ENCODE peak calls at places on chromosomes 7 and 10, in five cellular contexts. Y is upper lobe of left lung, I is PC-9, K is sigmoid colon, H is vagina. O is an unnamed sample.

GRCh38 chr7:73892003-73892975 is 31.3 kb downstream of the TMEM270 start:
- DNase-seq in K (no peak), H (no peak), I (no peak), Y (no peak), O (no peak)

GRCh38 chr7:108770981-108771728 is 201.5 kb downstream of the DNAJB9 start:
- DNase-seq in H (no peak), Y (no peak), K (no peak), I (no peak), O (no peak)

GRCh38 chr10:63431962-63432797 is 33.6 kb downstream of the JMJD1C start:
- DNase-seq in H (no peak), K (no peak), Y (no peak), I (no peak), O (no peak)

GRCh38 chr7:157955383-157955999 is 618.7 kb downstream of the DNAJB6 start:
- DNase-seq in H (no peak), I (no peak), Y (no peak), K (no peak), O (no peak)

GRCh38 chr10:77915299-77916105 is 11.1 kb downstream of the DLG5 start:
- DNase-seq in K (no peak), Y (no peak), I (no peak), H (no peak), O (no peak)

GRCh38 chr7:1537631-1538412 is 7.3 kb downstream of the MAFK start:
- DNase-seq in H (no peak), Y (peak; percentile 61), I (peak; percentile 89), K (peak; percentile 96), O (no peak)

GRCh38 chr10:101031796-101032636 is 982 bp downstream of the SFXN3 start:
- DNase-seq in K (peak; percentile 90), Y (peak; percentile 83), I (peak; percentile 46), H (no peak), O (peak; percentile 78)

GRCh38 chr10:70648427-70648826 is 23.9 kb upstream of the ADAMTS14 start:
- DNase-seq in H (no peak), I (no peak), K (no peak), Y (no peak), O (no peak)

GRCh38 chr7:37505750-37506353 is 57.2 kb upstream of the ELMO1 start:
- DNase-seq in H (no peak), I (no peak), Y (no peak), K (no peak), O (no peak)

GRCh38 chr10:107490389-107490788 is 325.9 kb upstream of the SORCS1 start:
- DNase-seq in Y (no peak), H (no peak), I (no peak), K (no peak), O (no peak)

GRCh38 chr10:70940834-70941568 is 52.6 kb upstream of the PCBD1 start:
- DNase-seq in Y (no peak), H (no peak), I (peak; percentile 35), K (no peak), O (no peak)

GRCh38 chr10:63866747-63867140 is 345.5 kb downstream of the REEP3 start:
- DNase-seq in K (no peak), H (no peak), I (no peak), Y (no peak), O (no peak)

GRCh38 chr10:122499491-122499941 is 38.2 kb downstream of the HTRA1 start:
- DNase-seq in K (peak; percentile 83), H (no peak), Y (no peak), I (no peak), O (no peak)

GRCh38 chr7:5360451-5360850 is 63.2 kb downstream of the TNRC18 start:
- DNase-seq in K (peak; percentile 48), I (no peak), Y (peak; percentile 51), H (no peak), O (no peak)

GRCh38 chr7:46486264-46487206 is 565.5 kb upstream of the IGFBP3 start:
- DNase-seq in H (peak; percentile 89), K (peak; percentile 84), Y (no peak), I (no peak), O (no peak)

GRCh38 chr10:122543676-122544075 is 16.9 kb upstream of the DMBT1 start:
- DNase-seq in H (no peak), I (no peak), Y (no peak), K (no peak), O (no peak)

GRCh38 chr10:68099736-68100135 is 9.6 kb upstream of the MYPN start:
- DNase-seq in H (no peak), I (no peak), K (no peak), Y (no peak), O (no peak)
- H3K27ac ChIP-seq in H (no peak overlapping the region), I (no peak overlapping the region), K (no peak overlapping the region), Y (no peak overlapping the region), O (no peak overlapping the region)

DNA sequence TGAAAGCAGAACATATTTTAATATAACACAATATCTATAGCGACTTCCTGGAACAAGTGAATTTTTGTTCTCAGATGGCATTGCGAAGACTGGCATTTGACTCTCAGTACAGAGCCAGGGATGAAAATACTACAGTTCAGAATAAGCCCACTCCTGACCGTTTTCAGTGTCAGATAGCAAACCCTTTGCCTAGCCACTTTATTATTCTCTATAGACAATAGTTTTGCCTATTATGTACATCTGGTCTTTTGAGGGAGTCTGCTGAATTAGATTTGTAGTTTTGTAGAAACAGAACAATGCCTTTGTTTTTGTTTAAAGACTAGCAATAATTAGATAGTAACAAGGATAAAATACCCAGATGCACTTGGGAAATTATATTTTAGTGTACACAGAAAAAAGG is 2.3 kb downstream of the MINPP1 start:
- DNase-seq in H (no peak), Y (no peak), I (no peak), K (no peak), O (no peak)
- H3K4me3 ChIP-seq in H (no peak overlapping the region), Y (no peak overlapping the region), I (peak overlapping the region; percentile 92), K (no peak overlapping the region), O (no peak overlapping the region)

GRCh38 chr7:111729483-111729882 is 167.2 kb upstream of the IMMP2L start:
- DNase-seq in H (no peak), K (no peak), I (no peak), Y (no peak), O (no peak)
- H3K27ac ChIP-seq in H (no peak overlapping the region), K (no peak overlapping the region), I (no peak overlapping the region), Y (no peak overlapping the region), O (no peak overlapping the region)

DNA sequence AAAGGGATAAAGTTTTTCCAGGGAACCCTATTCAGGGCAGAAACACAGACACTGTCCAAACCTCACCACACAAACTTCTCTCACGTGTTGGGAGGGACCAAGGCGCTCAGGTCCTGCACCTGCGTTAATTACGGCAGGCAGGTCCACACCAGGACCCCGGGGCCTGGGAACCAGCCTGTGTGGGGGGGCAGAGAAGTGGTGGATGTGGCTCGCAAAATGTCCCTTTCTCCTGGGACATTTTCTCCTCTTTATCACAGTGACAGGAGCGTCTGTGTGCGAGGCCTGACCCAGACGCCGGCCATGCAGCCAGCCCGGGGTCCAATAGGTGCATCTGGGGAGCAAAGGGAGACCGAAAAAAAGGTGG is 73.4 kb upstream of the ZNF722 start:
- DNase-seq in H (no peak), I (no peak), K (no peak), Y (peak; percentile 28), O (no peak)
- H3K4me3 ChIP-seq in H (peak overlapping the region; percentile 21), I (no peak overlapping the region), K (peak overlapping the region; percentile 73), Y (no peak overlapping the region), O (peak overlapping the region; percentile 67)

GRCh38 chr10:129637010-129637409 is 170.0 kb downstream of the MGMT start:
- DNase-seq in Y (no peak), H (no peak), K (no peak), I (no peak), O (no peak)
- H3K27ac ChIP-seq in Y (no peak overlapping the region), H (no peak overlapping the region), K (no peak overlapping the region), I (no peak overlapping the region), O (no peak overlapping the region)

DNA sequence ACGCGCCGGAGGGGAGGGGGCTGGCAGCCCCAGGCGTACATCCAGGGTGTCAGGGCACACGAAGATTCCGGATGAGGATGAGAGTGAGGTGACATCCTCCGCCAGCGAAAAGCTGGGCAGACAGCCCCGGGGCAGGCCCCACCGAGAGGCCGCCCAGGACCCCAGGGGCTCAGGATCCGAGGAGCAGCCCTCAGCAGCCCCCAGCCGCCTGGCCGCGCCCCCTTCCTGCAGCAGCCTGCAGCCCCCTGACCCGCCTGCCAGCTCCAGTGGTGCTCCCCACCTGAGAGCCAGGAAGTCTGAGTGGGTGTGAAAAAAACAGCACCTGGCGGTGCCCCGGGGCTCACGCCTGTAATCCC is 3.2 kb downstream of the GJD4 start:
- DNase-seq in H (no peak), I (no peak), Y (no peak), K (no peak), O (no peak)
- H3K4me3 ChIP-seq in H (peak overlapping the region; percentile 55), I (no peak overlapping the region), Y (no peak overlapping the region), K (peak overlapping the region; percentile 62), O (no peak overlapping the region)

DNA sequence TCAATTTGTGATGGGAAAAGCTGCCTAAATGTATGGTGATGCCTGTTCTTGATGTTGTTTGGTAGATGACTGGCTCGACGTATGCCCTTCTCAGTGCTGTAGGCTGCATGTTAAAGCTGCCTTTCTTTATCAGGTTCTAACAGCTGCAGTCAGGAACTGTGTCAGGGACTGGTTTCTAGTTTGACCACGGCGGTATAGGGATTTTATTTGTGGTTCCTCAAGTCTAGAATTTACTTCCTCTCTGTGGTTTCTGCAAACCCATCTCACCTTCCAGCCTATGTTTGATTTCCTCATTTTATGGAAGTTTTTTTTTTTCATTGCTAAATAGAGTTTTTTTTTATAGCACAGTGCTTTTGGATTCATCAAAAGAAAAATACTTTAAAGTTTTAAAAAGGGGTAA is 26.5 kb downstream of the LMTK2 start:
- DNase-seq in Y (peak; percentile 36), I (peak; percentile 17), H (no peak), K (no peak), O (peak; percentile 9)
- H3K27ac ChIP-seq in Y (no peak overlapping the region), I (peak overlapping the region; percentile 100), H (no peak overlapping the region), K (no peak overlapping the region), O (no peak overlapping the region)

GRCh38 chr10:102435098-102435497 is 2.7 kb upstream of the CUEDC2 start:
- DNase-seq in Y (no peak), I (no peak), H (no peak), K (no peak), O (no peak)
- H3K4me3 ChIP-seq in Y (no peak overlapping the region), I (no peak overlapping the region), H (no peak overlapping the region), K (peak overlapping the region; percentile 20), O (peak overlapping the region; percentile 49)

DNA sequence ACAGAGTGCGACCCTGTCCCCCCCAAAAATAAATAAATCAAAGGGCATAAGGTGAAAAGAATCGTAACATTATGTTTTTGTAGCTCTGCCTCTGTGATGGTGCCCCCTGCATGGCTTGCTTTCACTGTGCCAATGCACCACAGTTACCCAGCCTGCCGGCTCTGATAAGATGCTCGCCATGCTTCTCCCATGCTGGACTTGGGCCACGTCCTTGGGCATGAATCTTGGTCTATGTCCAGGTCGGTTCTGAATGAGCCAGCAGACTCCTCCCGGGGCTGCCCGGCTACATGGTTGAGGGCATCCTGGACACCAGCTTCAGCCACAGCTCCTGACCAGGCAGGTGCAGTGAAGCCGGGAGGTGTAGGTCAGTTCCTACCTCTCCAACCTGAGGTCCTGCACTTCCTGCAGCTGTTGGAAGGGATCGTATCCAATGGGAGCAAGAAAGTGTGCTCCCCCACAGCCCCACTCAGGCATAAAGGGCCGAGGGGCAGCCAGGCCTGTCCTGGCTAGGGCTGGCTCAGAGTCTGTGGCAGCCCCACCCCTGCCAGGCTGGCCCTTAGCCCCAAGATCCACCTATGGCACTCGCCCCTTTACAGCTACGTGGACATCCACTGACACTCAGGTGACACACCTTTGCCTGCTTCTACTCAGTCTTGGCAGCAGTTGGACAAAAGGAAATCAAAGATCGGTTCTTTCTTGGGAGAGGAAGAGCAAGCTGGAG is 34.1 kb downstream of the CHST3 start:
- DNase-seq in K (no peak), I (no peak), Y (no peak), H (no peak), O (no peak)
- H3K27ac ChIP-seq in K (peak overlapping the region; percentile 79), I (peak overlapping the region; percentile 69), Y (peak overlapping the region; percentile 83), H (peak overlapping the region; percentile 86), O (no peak overlapping the region)

O was measured in CD8-positive, alpha-beta memory T cell.